ENCODE peak calls at places on chromosomes 5 and 9, in six cellular contexts. E is heart right ventricle; C is effector memory CD4-positive, alpha-beta T cell; X is suprapubic skin; L is gastrocnemius medialis; G is tibial artery. Q is an unnamed sample.

GRCh38 chr5:78367318-78367991 is 7.0 kb downstream of the SCAMP1 start:
- DNase-seq in E (no peak), L (no peak), C (no peak), X (no peak), G (no peak), Q (no peak)

GRCh38 chr9:108869092-108869725 is 7.1 kb downstream of the ACTL7A start:
- DNase-seq in X (no peak), G (no peak), L (no peak), C (no peak), E (no peak), Q (no peak)

GRCh38 chr9:3874472-3875370 is 348.9 kb upstream of the RFX3 start:
- DNase-seq in G (no peak), C (no peak), E (no peak), L (no peak), X (no peak), Q (no peak)

GRCh38 chr5:131634666-131634995 is 398 bp downstream of the RAPGEF6 start:
- DNase-seq in E (peak; percentile 56), G (peak; percentile 61), X (no peak), C (peak; percentile 59), L (peak; percentile 48), Q (peak; percentile 80)

GRCh38 chr5:115580941-115581340 is 21.3 kb downstream of the TICAM2 start:
- DNase-seq in L (no peak), G (no peak), E (no peak), C (no peak), X (no peak), Q (no peak)

GRCh38 chr5:151086905-151087360 is 6.1 kb upstream of the TNIP1 start:
- DNase-seq in X (no peak), E (no peak), G (no peak), C (peak; percentile 72), L (no peak), Q (peak; percentile 70)

GRCh38 chr9:115888131-115888530 is 265.5 kb upstream of the PAPPA start:
- DNase-seq in G (no peak), L (no peak), C (no peak), E (no peak), X (no peak), Q (no peak)

GRCh38 chr9:112757300-112757883 is 6.8 kb downstream of the SNX30 start:
- DNase-seq in G (no peak), X (no peak), C (no peak), L (no peak), E (no peak), Q (no peak)

GRCh38 chr9:88583901-88584596 is 49.1 kb downstream of the NXNL2 start:
- DNase-seq in L (no peak), X (no peak), C (no peak), E (no peak), G (no peak), Q (no peak)

GRCh38 chr9:93306081-93306480 is 122.1 kb downstream of the WNK2 start:
- DNase-seq in X (peak; percentile 50), C (no peak), L (no peak), E (no peak), G (no peak), Q (peak; percentile 1)

GRCh38 chr5:95617057-95617456 is 2.8 kb upstream of the GPR150 start:
- DNase-seq in L (no peak), E (no peak), X (no peak), G (no peak), C (no peak), Q (no peak)

GRCh38 chr5:171261361-171261760 is 47.7 kb upstream of the TLX3 start:
- DNase-seq in C (no peak), L (no peak), X (no peak), E (no peak), G (no peak), Q (no peak)

GRCh38 chr9:69171049-69171448 is 3.0 kb upstream of the TJP2 start:
- DNase-seq in X (no peak), E (no peak), L (no peak), C (no peak), G (no peak), Q (no peak)

GRCh38 chr5:76714771-76715483 is 999 bp upstream of the F2R start:
- DNase-seq in X (no peak), C (no peak), E (peak; percentile 36), G (no peak), L (no peak), Q (no peak)

GRCh38 chr9:136079916-136080246 is 15.2 kb downstream of the NACC2 start:
- DNase-seq in E (peak; percentile 24), X (no peak), G (no peak), C (no peak), L (no peak), Q (peak; percentile 73)

GRCh38 chr5:88875609-88876234 is 7.3 kb downstream of the MEF2C start:
- DNase-seq in E (no peak), L (no peak), C (no peak), X (no peak), G (no peak), Q (no peak)

GRCh38 chr5:149203896-149204544 is 62.7 kb downstream of the ABLIM3 start:
- DNase-seq in G (no peak), X (no peak), L (no peak), E (no peak), C (no peak), Q (peak; percentile 30)

GRCh38 chr5:168869615-168870227 is 290.6 kb upstream of the PANK3 start:
- DNase-seq in X (no peak), C (no peak), G (no peak), L (no peak), E (peak; percentile 23), Q (no peak)

GRCh38 chr9:77261605-77262004 is 84.3 kb downstream of the VPS13A start:
- DNase-seq in C (no peak), G (no peak), L (no peak), E (no peak), X (no peak), Q (no peak)

GRCh38 chr5:161446655-161447054 is 99.9 kb downstream of the GABRB2 start:
- DNase-seq in L (no peak), C (no peak), E (no peak), X (no peak), G (no peak), Q (no peak)

GRCh38 chr5:135723451-135723850 is 111.0 kb upstream of the SLC25A48 start:
- DNase-seq in E (no peak), X (no peak), C (no peak), G (no peak), L (no peak), Q (no peak)

GRCh38 chr5:103915081-103915480 is 352.5 kb upstream of the NUDT12 start:
- DNase-seq in G (no peak), C (no peak), L (no peak), E (no peak), X (no peak), Q (no peak)

GRCh38 chr5:139745121-139745799 is 50.3 kb upstream of the PSD2 start:
- DNase-seq in G (peak; percentile 84), X (no peak), C (no peak), E (peak; percentile 60), L (no peak), Q (peak; percentile 86)

GRCh38 chr5:141223112-141223783 is at the start of gene PCDHB14:
- DNase-seq in E (no peak), X (no peak), L (no peak), C (no peak), G (no peak), Q (peak; percentile 65)

GRCh38 chr5:148290271-148291195 is 21.7 kb upstream of the SPINK7 start:
- DNase-seq in X (no peak), G (no peak), C (no peak), E (no peak), L (no peak), Q (peak; percentile 21)

GRCh38 chr9:114824130-114824529 is 18.3 kb upstream of the TNFSF15 start:
- DNase-seq in C (no peak), E (no peak), X (no peak), G (no peak), L (no peak), Q (no peak)

GRCh38 chr5:96595300-96596090 is 66.7 kb upstream of the CAST start:
- DNase-seq in X (no peak), E (no peak), G (no peak), C (no peak), L (no peak), Q (no peak)

GRCh38 chr9:134039386-134040175 is 14.3 kb downstream of the BRD3OS start:
- DNase-seq in X (no peak), G (no peak), L (no peak), E (no peak), C (no peak), Q (no peak)
- H3K36me3 ChIP-seq in X (peaks cover 89% of the 10 kb centered on the region), G (peaks cover 84% of the 10 kb centered on the region), L (peaks cover 61% of the 10 kb centered on the region), E (no peaks in the 10 kb centered on the region), C (peaks cover 73% of the 10 kb centered on the region), Q (peaks cover 89% of the 10 kb centered on the region)

DNA sequence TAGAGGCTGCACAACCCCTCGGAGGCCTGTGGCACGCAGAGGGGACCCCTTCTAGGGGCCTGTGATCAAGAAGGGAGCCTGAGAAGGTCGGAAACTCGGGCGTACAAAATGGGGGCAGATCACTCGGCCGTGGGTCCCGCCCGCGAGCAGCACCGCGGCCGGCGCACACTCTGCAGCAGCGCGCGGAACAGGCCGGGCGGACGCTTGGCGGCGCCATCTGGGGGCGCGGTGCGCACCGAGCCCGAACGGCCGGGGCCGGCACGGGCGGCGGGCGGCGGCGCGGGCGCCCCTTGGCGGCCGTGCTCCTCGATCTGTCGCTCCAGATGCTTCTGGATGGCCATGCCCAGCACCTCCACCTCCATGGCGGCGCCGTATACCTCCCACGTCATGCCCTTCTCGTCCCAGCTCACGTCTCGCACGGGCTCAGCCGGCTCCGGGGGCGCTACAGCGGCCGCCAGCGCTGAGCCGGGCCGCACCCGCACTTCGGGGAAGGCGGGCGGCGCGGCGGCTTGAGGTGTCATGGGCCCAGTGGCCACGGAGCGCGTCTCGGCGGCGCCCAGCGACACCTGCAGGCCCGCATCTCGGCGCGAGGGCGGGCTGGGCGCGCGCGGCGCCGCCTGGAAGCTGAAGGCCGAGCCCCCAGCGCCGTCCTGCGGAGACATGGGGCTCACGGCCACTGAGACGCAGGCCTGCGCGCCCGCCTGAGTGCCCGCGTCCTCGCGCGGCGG is 13.1 kb downstream of the GPRIN1 start:
- DNase-seq in G (no peak), C (peak; percentile 56), L (no peak), E (peak; percentile 38), X (no peak), Q (no peak)
- H3K4me3 ChIP-seq in G (peak overlapping the region; percentile 39), C (peak overlapping the region; percentile 46), L (no peak overlapping the region), E (peak overlapping the region; percentile 33), X (peak overlapping the region; percentile 28), Q (no peak overlapping the region)

GRCh38 chr5:17075196-17075595 is 139.1 kb upstream of the MYO10 start:
- DNase-seq in L (no peak), G (no peak), E (no peak), C (no peak), X (no peak), Q (no peak)

GRCh38 chr5:17079562-17079961 is 137.9 kb upstream of the BASP1 start:
- DNase-seq in L (no peak), X (no peak), E (no peak), C (no peak), G (no peak), Q (no peak)

GRCh38 chr5:17081142-17081541 is 136.3 kb upstream of the BASP1 start:
- DNase-seq in G (no peak), C (no peak), X (no peak), L (no peak), E (no peak), Q (no peak)

GRCh38 chr5:17080361-17080760 is 137.1 kb upstream of the BASP1 start:
- DNase-seq in C (no peak), L (no peak), G (no peak), E (no peak), X (no peak), Q (no peak)

GRCh38 chr5:17077447-17078233 is 139.8 kb upstream of the BASP1 start:
- DNase-seq in X (no peak), G (no peak), L (no peak), E (no peak), C (no peak), Q (no peak)
- H3K27ac ChIP-seq in X (peak overlapping the region; percentile 24), G (no peak overlapping the region), L (no peak overlapping the region), E (peak overlapping the region; percentile 36), C (no peak overlapping the region), Q (no peak overlapping the region)

GRCh38 chr5:40831346-40832210 is 3.4 kb downstream of the RPL37 start:
- DNase-seq in C (no peak), E (no peak), L (no peak), X (no peak), G (no peak), Q (no peak)
- H3K36me3 ChIP-seq in C (peaks cover 68% of the 10 kb centered on the region), E (no peaks in the 10 kb centered on the region), L (peaks cover 78% of the 10 kb centered on the region), X (peaks cover 74% of the 10 kb centered on the region), G (peaks cover 71% of the 10 kb centered on the region), Q (peaks cover 82% of the 10 kb centered on the region)

Q was measured in SJCRH30.